ENCODE peak calls at places on chromosomes 6 and 20, in five cellular contexts. Z is astrocyte, Q is left ventricle myocardium inferior, P is PC-9, H is AG09319. T is an unnamed sample.

GRCh38 chr6:40308533-40309306 is 278.4 kb downstream of the LRFN2 start:
- DNase-seq in H (peak), Q (peak), P (no peak), Z (peak), T (peak)

GRCh38 chr20:58870293-58871014 is 17.9 kb downstream of the GNAS start:
- DNase-seq in Q (peak), Z (no peak), H (no peak), P (no peak), T (peak)

GRCh38 chr6:4698901-4699659 is 77.1 kb upstream of the CDYL start:
- DNase-seq in P (no peak), H (no peak), Q (no peak), Z (peak), T (no peak)

GRCh38 chr6:32982702-32983492 is 14.5 kb downstream of the BRD2 start:
- DNase-seq in Q (no peak), P (no peak), Z (no peak), H (no peak), T (no peak)

GRCh38 chr6:7156666-7157278 is 49.0 kb downstream of the RREB1 start:
- DNase-seq in Z (peak), H (peak), Q (no peak), P (no peak), T (no peak)

GRCh38 chr6:166266336-166266735 is 41.9 kb downstream of the PRR18 start:
- DNase-seq in Z (no peak), H (no peak), Q (no peak), P (peak), T (no peak)

GRCh38 chr6:107179004-107179403 is 63.7 kb upstream of the BEND3 start:
- DNase-seq in Z (no peak), Q (no peak), H (peak), P (no peak), T (no peak)

GRCh38 chr6:111588366-111588765 is 17.3 kb downstream of the TRAF3IP2 start:
- DNase-seq in Q (no peak), Z (no peak), P (no peak), H (no peak), T (no peak)

GRCh38 chr6:42774201-42774600 is 7.7 kb upstream of the BICRAL start:
- DNase-seq in Z (no peak), P (no peak), H (no peak), Q (no peak), T (no peak)

GRCh38 chr6:156780117-156780641 is 3.0 kb downstream of the ARID1B start:
- DNase-seq in H (peak), Q (no peak), P (peak), Z (peak), T (no peak)

GRCh38 chr6:164106345-164106769 is 691.8 kb downstream of the QKI start:
- DNase-seq in Z (peak), P (no peak), H (no peak), Q (peak), T (peak)
- TF ChIP-seq CTCF in Z (peak), P (peak), H (peak), Q (peak), T (peak)

DNA sequence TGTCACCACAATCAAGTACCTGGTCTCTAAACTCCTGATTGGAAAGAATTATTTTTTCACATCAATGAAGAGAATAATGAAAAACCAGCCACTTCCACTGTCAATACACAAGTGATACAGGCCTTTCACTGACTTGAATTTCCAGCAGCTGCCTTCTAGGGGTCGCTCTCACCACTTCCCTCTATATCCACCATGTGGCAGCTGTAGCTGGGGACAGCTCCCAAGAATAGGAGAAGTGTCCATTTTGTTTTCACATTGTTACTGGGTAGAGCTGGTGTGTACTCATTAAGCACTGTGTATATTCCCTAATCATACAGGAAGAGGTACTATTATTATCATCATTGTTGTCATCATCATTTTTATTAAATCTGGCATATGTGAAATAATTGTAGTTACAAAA is 438.4 kb upstream of the SPTLC3 start:
- DNase-seq in Q (no peak), H (no peak), Z (no peak), P (no peak), T (peak)
- TF ChIP-seq CTCF in Q (no peak), H (no peak), Z (peak), P (peak), T (peak)

GRCh38 chr20:44054849-44055248 is 132.1 kb downstream of the JPH2 start:
- DNase-seq in H (no peak), Q (no peak), P (no peak), Z (no peak), T (no peak)

GRCh38 chr20:44057698-44058675 is 129.0 kb downstream of the JPH2 start:
- DNase-seq in P (no peak), Q (no peak), H (peak), Z (peak), T (no peak)

GRCh38 chr20:44053046-44053445 is 133.9 kb downstream of the JPH2 start:
- DNase-seq in Z (no peak), H (no peak), Q (no peak), P (no peak), T (no peak)

GRCh38 chr20:44054118-44054517 is 132.9 kb downstream of the JPH2 start:
- DNase-seq in Z (no peak), Q (no peak), P (no peak), H (no peak), T (no peak)

GRCh38 chr20:44056010-44056698 is 130.8 kb downstream of the JPH2 start:
- DNase-seq in Q (no peak), H (no peak), Z (no peak), P (no peak), T (peak)
- TF ChIP-seq CTCF in Q (peak), H (no peak), Z (peak), P (peak), T (peak)

GRCh38 chr6:127131275-127131674 is 12.8 kb downstream of the RSPO3 start:
- DNase-seq in H (no peak), Q (no peak), P (no peak), Z (no peak), T (no peak)
- TF ChIP-seq CTCF in H (no peak), Q (no peak), P (no peak), Z (no peak), T (no peak)

GRCh38 chr6:44943541-44943940 is 384.6 kb upstream of the RUNX2 start:
- DNase-seq in Z (no peak), P (no peak), Q (no peak), H (no peak), T (no peak)

GRCh38 chr6:44935693-44936300 is 392.3 kb upstream of the RUNX2 start:
- DNase-seq in Z (peak), H (no peak), Q (no peak), P (no peak), T (no peak)

GRCh38 chr6:44942201-44942600 is 385.9 kb upstream of the RUNX2 start:
- DNase-seq in H (no peak), Z (no peak), P (no peak), Q (no peak), T (no peak)

GRCh38 chr6:44940367-44940766 is 387.8 kb upstream of the RUNX2 start:
- DNase-seq in H (no peak), P (no peak), Q (no peak), Z (no peak), T (no peak)
- TF ChIP-seq CTCF in H (no peak), P (no peak), Q (no peak), Z (no peak), T (no peak)

GRCh38 chr6:39243809-39244208 is 14.5 kb upstream of the KCNK5 start:
- DNase-seq in Q (no peak), P (no peak), Z (no peak), H (no peak), T (no peak)

GRCh38 chr6:39240155-39240757 is 11.0 kb upstream of the KCNK5 start:
- DNase-seq in Q (no peak), H (no peak), Z (no peak), P (no peak), T (no peak)

GRCh38 chr6:39236742-39237141 is 7.5 kb upstream of the KCNK5 start:
- DNase-seq in Z (no peak), Q (no peak), H (no peak), P (no peak), T (no peak)

DNA sequence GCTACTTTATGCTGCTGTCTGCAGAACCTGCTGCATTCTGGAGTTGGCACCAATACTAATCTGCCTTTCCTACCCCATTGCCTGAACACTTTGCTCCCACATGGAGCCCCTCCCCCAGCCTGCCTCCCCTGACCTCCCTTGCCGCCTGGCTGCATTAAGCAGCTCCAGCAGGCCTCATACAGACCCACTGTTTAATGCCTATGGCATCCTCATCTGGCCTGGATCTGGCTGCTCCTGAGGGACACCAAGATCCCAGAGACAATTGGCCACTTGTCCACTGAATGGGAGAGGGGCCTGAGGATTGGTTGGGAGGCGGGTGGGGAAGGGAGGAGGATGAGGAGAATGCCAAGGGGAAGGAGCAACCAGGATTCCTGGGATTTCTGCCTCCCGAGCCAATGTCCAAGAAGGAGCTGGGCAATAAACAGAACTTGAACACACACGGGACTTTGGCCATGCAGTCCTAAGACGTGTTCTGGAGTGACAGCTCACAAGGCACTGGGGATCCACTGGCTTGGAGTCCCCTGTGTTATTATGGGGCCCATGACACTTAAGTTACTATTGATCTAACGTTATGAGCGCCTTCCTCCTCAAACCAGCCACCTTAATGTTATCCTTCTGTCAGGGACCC is 10.4 kb upstream of the KCNK5 start:
- DNase-seq in Z (no peak), H (no peak), Q (no peak), P (no peak), T (no peak)
- TF ChIP-seq CTCF in Z (no peak), H (no peak), Q (no peak), P (no peak), T (no peak)

GRCh38 chr6:90100059-90100665 is 196.5 kb downstream of the BACH2 start:
- DNase-seq in P (no peak), H (no peak), Q (no peak), Z (peak), T (no peak)

GRCh38 chr6:90098637-90099036 is 198.0 kb downstream of the BACH2 start:
- DNase-seq in P (no peak), Z (peak), H (no peak), Q (peak), T (no peak)

GRCh38 chr6:90096818-90097217 is 199.8 kb downstream of the BACH2 start:
- DNase-seq in Q (no peak), P (no peak), H (no peak), Z (no peak), T (no peak)

GRCh38 chr6:90097357-90097756 is 199.3 kb downstream of the BACH2 start:
- DNase-seq in Z (peak), H (no peak), Q (no peak), P (no peak), T (no peak)

DNA sequence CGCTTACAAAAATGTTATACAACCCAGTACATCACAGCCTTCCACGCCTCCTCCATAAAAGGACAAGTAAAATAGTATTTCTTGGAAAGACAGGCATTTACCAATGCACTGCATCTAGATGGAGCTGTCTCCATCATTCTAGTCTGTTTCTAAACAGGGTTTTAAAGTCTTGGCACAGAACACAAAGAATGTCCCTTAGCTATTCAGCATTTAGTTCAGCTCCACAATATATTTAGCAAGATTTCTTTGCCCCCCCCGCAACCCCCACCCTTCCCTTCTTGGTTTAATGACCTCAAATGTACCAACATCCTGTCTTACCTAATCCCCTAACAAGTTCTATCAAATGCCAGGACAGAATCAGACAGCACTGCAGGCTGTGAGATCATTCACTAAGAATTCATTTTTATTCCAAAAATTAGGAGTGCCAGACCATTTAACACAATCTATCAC is 198.6 kb downstream of the BACH2 start:
- DNase-seq in Q (peak), Z (peak), H (peak), P (no peak), T (no peak)
- TF ChIP-seq CTCF in Q (peak), Z (peak), H (peak), P (peak), T (no peak)

DNA sequence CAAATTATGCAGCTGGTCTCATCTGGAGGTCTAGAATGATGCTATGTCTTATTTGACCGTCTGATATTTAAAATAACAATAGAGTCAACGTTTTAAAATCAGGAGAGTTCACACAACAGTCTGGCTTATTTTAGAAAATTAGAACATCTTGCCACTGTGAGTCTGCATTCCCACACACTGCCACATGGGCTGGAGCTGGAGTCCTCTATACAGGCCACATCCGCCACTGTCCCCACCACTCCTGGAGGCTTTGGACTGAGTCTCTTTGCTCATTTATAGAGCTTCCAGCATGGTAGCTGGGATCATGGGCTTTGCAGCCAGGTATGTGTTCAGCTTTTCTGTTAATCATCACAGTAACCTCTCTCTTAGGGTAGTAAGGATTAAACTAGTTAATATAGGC is 68.8 kb upstream of the ZNFX1 start:
- DNase-seq in Q (no peak), P (no peak), Z (no peak), H (no peak), T (peak)
- TF ChIP-seq CTCF in Q (no peak), P (no peak), Z (no peak), H (no peak), T (no peak)

GRCh38 chr20:23245553-23246128 is 105.0 kb upstream of the NXT1 start:
- DNase-seq in Z (no peak), Q (peak), H (no peak), P (no peak), T (peak)
- TF ChIP-seq CTCF in Z (peak), Q (peak), H (peak), P (peak), T (peak)

DNA sequence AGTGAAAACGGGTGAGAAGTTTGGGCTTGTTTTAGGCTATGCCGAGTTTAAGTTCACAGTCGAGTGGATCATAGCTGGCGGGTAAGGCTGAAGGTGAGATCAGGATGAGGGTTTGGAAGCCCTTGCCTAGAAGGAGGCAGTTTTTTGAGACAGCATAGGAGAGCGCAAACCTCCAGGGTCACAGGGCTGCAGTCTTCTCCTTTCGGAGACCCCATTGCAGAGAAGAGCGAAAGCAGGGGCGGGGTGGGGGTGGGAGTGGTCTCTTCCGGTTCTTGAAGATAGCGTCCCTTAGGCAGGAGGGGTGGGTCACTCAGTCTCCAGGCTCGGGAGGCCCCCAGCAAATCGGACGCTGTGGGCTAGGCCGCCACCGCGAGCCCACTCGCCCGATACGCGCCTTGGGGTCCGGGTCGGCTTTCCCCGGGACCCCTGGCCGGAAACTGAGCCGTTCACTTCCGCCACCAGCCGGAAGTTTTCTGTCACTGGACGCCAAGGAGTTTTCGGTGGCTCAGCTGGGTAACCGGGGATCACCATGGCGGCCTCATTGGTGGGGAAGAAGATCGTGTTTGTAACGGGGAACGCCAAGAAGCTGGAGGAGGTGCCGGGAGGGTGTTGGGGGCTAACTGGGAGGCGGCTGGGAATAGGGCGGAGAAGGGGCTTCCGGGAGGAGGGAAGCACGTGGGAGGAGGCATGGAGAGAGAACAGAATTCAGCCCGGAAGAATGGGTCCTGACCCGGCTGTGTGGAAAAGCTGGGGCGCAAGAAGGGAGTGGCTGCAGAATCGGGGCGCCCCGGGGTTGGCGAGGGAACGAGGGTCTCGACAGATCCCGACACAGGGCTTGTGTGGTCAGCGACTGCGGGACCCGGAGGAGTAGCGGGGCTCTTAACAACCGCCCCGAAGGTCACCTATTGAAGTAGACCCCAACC is at the start of gene ITPA:
- DNase-seq in P (peak), Z (peak), Q (peak), H (no peak), T (peak)
- TF ChIP-seq CTCF in P (no peak), Z (no peak), Q (peak), H (no peak), T (no peak)